ENCODE peak calls at places on chromosomes 6 and 20, in four cellular contexts. M, Q, U and F are unnamed samples.

GRCh38 chr20:43389839-43390626 is 67.7 kb upstream of the SRSF6 start:
- ATAC-seq in M (no peak), Q (no peak), U (no peak), F (no peak)

GRCh38 chr6:36850001-36850400 is 10.8 kb upstream of the CPNE5 start:
- ATAC-seq in M (no peak), Q (no peak), U (no peak), F (no peak)

GRCh38 chr6:13511913-13512717 is 24.7 kb upstream of the GFOD1 start:
- ATAC-seq in M (peak), Q (no peak), U (no peak), F (no peak)

GRCh38 chr6:98921038-98921437 is 26.7 kb downstream of the FBXL4 start:
- ATAC-seq in M (no peak), Q (no peak), U (peak), F (no peak)

GRCh38 chr6:133945158-133945557 is 7.9 kb upstream of the TBPL1 start:
- ATAC-seq in M (no peak), Q (no peak), U (no peak), F (no peak)

GRCh38 chr6:15410126-15410391 is 164.2 kb downstream of the JARID2 start:
- ATAC-seq in M (no peak), Q (no peak), U (no peak), F (no peak)

GRCh38 chr6:30882764-30883475 is 1.4 kb upstream of the DDR1 start:
- ATAC-seq in M (no peak), Q (no peak), U (no peak), F (no peak)

GRCh38 chr6:25035451-25036435 is 100.0 kb upstream of the RIPOR2 start:
- ATAC-seq in M (peak), Q (peak), U (peak), F (no peak)

GRCh38 chr20:20051767-20052073 is 546 bp downstream of the CRNKL1 start:
- ATAC-seq in M (no peak), Q (peak), U (peak), F (no peak)

GRCh38 chr20:31678389-31679356 is 41.0 kb downstream of the COX4I2 start:
- ATAC-seq in M (no peak), Q (no peak), U (no peak), F (no peak)

GRCh38 chr6:35026434-35027222 is 114.5 kb downstream of the TCP11 start:
- ATAC-seq in M (no peak), Q (no peak), U (no peak), F (peak)

GRCh38 chr6:145332001-145332400 is 403.3 kb downstream of the EPM2A start:
- ATAC-seq in M (peak), Q (no peak), U (no peak), F (no peak)

GRCh38 chr20:14065774-14066173 is 70.5 kb downstream of the MACROD2 start:
- ATAC-seq in M (no peak), Q (no peak), U (no peak), F (no peak)

GRCh38 chr20:39775110-39775509 is 813.0 kb downstream of the DHX35 start:
- ATAC-seq in M (peak), Q (no peak), U (no peak), F (no peak)

GRCh38 chr6:28215425-28215824 is 9.7 kb upstream of the ZSCAN9 start:
- ATAC-seq in M (no peak), Q (no peak), U (no peak), F (no peak)

GRCh38 chr20:22315771-22316170 is 268.6 kb downstream of the FOXA2 start:
- ATAC-seq in M (no peak), Q (no peak), U (no peak), F (no peak)

GRCh38 chr6:19880066-19880465 is 42.9 kb downstream of the ID4 start:
- ATAC-seq in M (no peak), Q (no peak), U (no peak), F (no peak)

GRCh38 chr20:19045366-19045765 is 167.1 kb upstream of the SLC24A3 start:
- ATAC-seq in M (no peak), Q (no peak), U (no peak), F (no peak)

GRCh38 chr6:33815854-33816253 is 12.1 kb upstream of the MLN start:
- ATAC-seq in M (no peak), Q (peak), U (no peak), F (no peak)

GRCh38 chr6:142804490-142804889 is 140.5 kb downstream of the HIVEP2 start:
- ATAC-seq in M (no peak), Q (no peak), U (peak), F (no peak)

GRCh38 chr6:11277275-11278206 is 45.1 kb upstream of the NEDD9 start:
- ATAC-seq in M (no peak), Q (peak), U (peak), F (peak)

GRCh38 chr6:13006578-13007300 is 290.2 kb downstream of the PHACTR1 start:
- ATAC-seq in M (peak), Q (no peak), U (no peak), F (no peak)

GRCh38 chr6:21556968-21557721 is 36.4 kb upstream of the SOX4 start:
- ATAC-seq in M (no peak), Q (no peak), U (no peak), F (no peak)

GRCh38 chr6:39330476-39330875 is 8.0 kb upstream of the KCNK16 start:
- ATAC-seq in M (peak), Q (no peak), U (no peak), F (no peak)

GRCh38 chr6:121441477-121441876 is 6.0 kb downstream of the GJA1 start:
- ATAC-seq in M (no peak), Q (no peak), U (no peak), F (no peak)

GRCh38 chr6:31529329-31530150 is 778 bp downstream of the MCCD1 start:
- ATAC-seq in M (no peak), Q (peak), U (no peak), F (no peak)

GRCh38 chr20:45835230-45836224 is 1.9 kb downstream of the SNX21 start:
- ATAC-seq in M (peak), Q (no peak), U (no peak), F (peak)

GRCh38 chr6:166419717-166420116 is 37.0 kb upstream of the MPC1 start:
- ATAC-seq in M (no peak), Q (no peak), U (no peak), F (no peak)

GRCh38 chr6:5314191-5314865 is 53.0 kb downstream of the FARS2 start:
- ATAC-seq in M (no peak), Q (peak), U (peak), F (no peak)

GRCh38 chr6:112198582-112198981 is 55.8 kb downstream of the LAMA4 start:
- ATAC-seq in M (no peak), Q (no peak), U (no peak), F (no peak)

GRCh38 chr6:95648636-95649035 is 71.3 kb downstream of the MANEA start:
- ATAC-seq in M (no peak), Q (no peak), U (no peak), F (no peak)

GRCh38 chr20:1474817-1475603 is 8.4 kb upstream of the NSFL1C start:
- ATAC-seq in M (no peak), Q (peak), U (no peak), F (no peak)